ENCODE peak calls at places on chromosomes 12 and 14, in six cellular contexts. B is transverse colon, S is A549, L is thyroid gland, K is HepG2, H is endothelial cell of umbilical vein. D is an unnamed sample.

GRCh38 chr12:13727707-13728147 is 253.7 kb downstream of the GRIN2B start:
- DNase-seq in B (no peak), S (peak), L (no peak), K (no peak), H (no peak), D (no peak)

GRCh38 chr14:80211143-80212024 is at the start of gene DIO2:
- DNase-seq in B (no peak), S (peak), L (peak), K (no peak), H (peak), D (no peak)

GRCh38 chr12:25496098-25496587 is 56.9 kb downstream of the LMNTD1 start:
- DNase-seq in B (no peak), S (no peak), L (no peak), K (no peak), H (peak), D (no peak)

GRCh38 chr14:61894452-61895077 is 132.3 kb downstream of the SNAPC1 start:
- DNase-seq in B (peak), S (peak), L (peak), K (peak), H (peak), D (no peak)

GRCh38 chr12:59164991-59165718 is 244.9 kb upstream of the LRIG3 start:
- DNase-seq in B (no peak), S (peak), L (no peak), K (peak), H (peak), D (no peak)

GRCh38 chr14:68970096-68970612 is 8.9 kb downstream of the ACTN1 start:
- DNase-seq in B (no peak), S (no peak), L (peak), K (no peak), H (peak), D (no peak)

GRCh38 chr12:24268663-24269186 is 319.3 kb upstream of the SOX5 start:
- DNase-seq in B (no peak), S (no peak), L (no peak), K (no peak), H (no peak), D (no peak)

GRCh38 chr14:60488175-60488574 is 2.3 kb upstream of the C14orf39 start:
- DNase-seq in B (no peak), S (no peak), L (no peak), K (no peak), H (no peak), D (no peak)

GRCh38 chr12:4539167-4539870 is 629 bp downstream of the RAD51AP1 start:
- DNase-seq in B (no peak), S (no peak), L (no peak), K (no peak), H (no peak), D (no peak)
- TF ChIP-seq POLR2A in B (no peak), S (no peak), L (no peak), K (no peak), H (no peak), D (no peak)

GRCh38 chr12:67646775-67647174 is 1.8 kb upstream of the DYRK2 start:
- DNase-seq in B (no peak), S (no peak), L (no peak), K (no peak), H (no peak), D (no peak)

GRCh38 chr12:67649165-67650126 is 901 bp downstream of the DYRK2 start:
- DNase-seq in B (peak), S (no peak), L (peak), K (no peak), H (peak), D (no peak)

GRCh38 chr12:67648306-67649164 is at the start of gene DYRK2:
- DNase-seq in B (peak), S (peak), L (peak), K (peak), H (peak), D (no peak)

GRCh38 chr12:67647251-67647546 is 1.3 kb upstream of the DYRK2 start:
- DNase-seq in B (no peak), S (no peak), L (no peak), K (no peak), H (no peak), D (no peak)

GRCh38 chr12:67647547-67648305 is 819 bp upstream of the DYRK2 start:
- DNase-seq in B (peak), S (peak), L (peak), K (peak), H (peak), D (no peak)
- TF ChIP-seq POLR2A in B (peak), S (no peak), L (peak), K (no peak), H (no peak), D (no peak)

GRCh38 chr14:101082436-101083384 is 179.2 kb upstream of the RTL1 start:
- DNase-seq in B (no peak), S (no peak), L (no peak), K (no peak), H (no peak), D (no peak)
- TF ChIP-seq POLR2A in B (no peak), S (no peak), L (no peak), K (no peak), H (no peak), D (no peak)

GRCh38 chr12:48854488-48854887 is 2.5 kb upstream of the DDX23 start:
- DNase-seq in B (no peak), S (no peak), L (no peak), K (no peak), H (no peak), D (no peak)

GRCh38 chr12:48853228-48853688 is 1.3 kb upstream of the DDX23 start:
- DNase-seq in B (peak), S (peak), L (peak), K (peak), H (peak), D (no peak)

GRCh38 chr12:48856379-48856778 is 4.4 kb upstream of the DDX23 start:
- DNase-seq in B (no peak), S (no peak), L (no peak), K (no peak), H (no peak), D (no peak)

GRCh38 chr12:48852734-48853168 is 788 bp upstream of the DDX23 start:
- DNase-seq in B (no peak), S (no peak), L (no peak), K (peak), H (no peak), D (no peak)

DNA sequence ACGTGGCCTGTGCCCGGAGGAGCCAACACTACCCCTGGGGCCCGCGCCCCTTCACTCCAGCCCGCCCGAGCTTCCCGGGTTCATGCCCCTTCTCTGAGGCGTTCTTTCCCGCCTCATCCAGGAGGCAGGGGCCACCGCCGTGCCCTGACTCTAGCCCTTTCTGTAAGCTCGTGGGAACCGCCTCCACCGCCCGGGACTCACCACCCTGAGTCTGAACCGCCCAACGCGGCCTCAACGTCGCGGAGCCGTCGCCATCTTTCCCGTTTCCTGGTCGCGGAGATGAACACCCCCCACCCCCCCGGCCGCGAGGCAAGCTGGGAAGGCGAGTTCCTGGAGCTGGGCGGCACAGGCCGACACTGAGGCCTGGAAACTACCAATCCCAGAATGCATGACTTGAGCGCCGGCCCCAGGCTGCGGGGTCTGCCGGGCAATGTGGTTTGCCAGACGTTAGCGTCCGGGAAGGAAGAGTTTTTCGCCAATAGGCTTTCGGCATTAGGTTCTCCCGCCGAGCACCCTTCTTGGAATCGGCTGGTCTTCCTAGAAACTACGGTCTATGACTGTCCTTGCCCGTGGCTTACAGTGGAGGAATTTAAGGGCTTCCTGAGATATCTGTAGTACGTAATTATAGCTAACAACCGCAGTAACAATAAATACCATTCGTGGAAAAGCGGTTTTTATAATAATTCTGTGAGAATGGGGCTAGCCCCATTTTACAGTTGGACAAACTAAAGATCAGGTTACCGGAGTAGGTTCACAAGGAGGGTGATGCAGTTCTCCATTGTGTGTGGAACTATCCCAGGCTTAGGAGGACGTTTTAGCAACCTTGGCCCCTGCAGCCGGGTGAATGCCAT is at the start of gene DDX23:
- DNase-seq in B (peak), S (peak), L (peak), K (peak), H (peak), D (peak)
- TF ChIP-seq POLR2A in B (peak), S (peak), L (peak), K (peak), H (peak), D (no peak)

D was measured in vagina.